ENCODE peak calls at places on chromosome 19, in six cellular contexts. M is fibroblast of lung; P is CD4-positive, alpha-beta T cell; K is H9; O is IMR-90; U is body of pancreas. H is an unnamed sample.

GRCh38 chr19:9881720-9882119 is 46.6 kb downstream of the PIN1 start:
- DNase-seq in M (no peak), U (no peak), P (no peak), K (no peak), O (no peak), H (no peak)

GRCh38 chr19:39467941-39468340 is 12.7 kb upstream of the TIMM50 start:
- DNase-seq in M (no peak), O (no peak), P (no peak), U (no peak), K (no peak), H (no peak)

GRCh38 chr19:42658148-42658547 is 63.4 kb upstream of the CEACAM8 start:
- DNase-seq in O (peak; percentile 16), M (no peak), U (no peak), P (no peak), K (no peak), H (no peak)

GRCh38 chr19:10517760-10518443 is 655 bp upstream of the S1PR5 start:
- DNase-seq in U (no peak), M (no peak), O (peak; percentile 15), P (no peak), K (peak; percentile 77), H (no peak)

GRCh38 chr19:44807652-44808462 is 1.0 kb upstream of the BCAM start:
- DNase-seq in M (peak; percentile 43), P (no peak), K (peak; percentile 99), U (peak; percentile 74), O (peak; percentile 34), H (peak; percentile 77)

GRCh38 chr19:7326105-7326877 is 22.4 kb upstream of the ARHGEF18 start:
- DNase-seq in O (no peak), M (peak; percentile 11), P (no peak), U (no peak), K (peak; percentile 89), H (peak; percentile 56)

GRCh38 chr19:1752009-1752756 is 1.1 kb upstream of the ONECUT3 start:
- DNase-seq in U (no peak), K (no peak), M (no peak), P (no peak), O (no peak), H (no peak)

GRCh38 chr19:48967346-48968178 is 2.5 kb downstream of the FTL start:
- DNase-seq in O (peak; percentile 67), U (peak; percentile 75), K (peak; percentile 55), M (peak; percentile 78), P (no peak), H (peak; percentile 74)

GRCh38 chr19:40578442-40578908 is 1.8 kb downstream of the SHKBP1 start:
- DNase-seq in O (peak; percentile 41), M (no peak), K (peak; percentile 92), P (no peak), U (peak; percentile 46), H (no peak)

GRCh38 chr19:44905437-44906160 is at the start of gene APOE:
- DNase-seq in P (no peak), U (peak; percentile 36), O (no peak), K (peak; percentile 91), M (peak; percentile 47), H (peak; percentile 81)

GRCh38 chr19:13208131-13208963 is 58.1 kb downstream of the IER2 start:
- DNase-seq in M (peak; percentile 88), U (peak; percentile 24), P (no peak), O (peak; percentile 76), K (no peak), H (no peak)

GRCh38 chr19:52351512-52351911 is 15.5 kb downstream of the ZNF610 start:
- DNase-seq in P (no peak), K (peak; percentile 85), M (no peak), U (no peak), O (no peak), H (no peak)

GRCh38 chr19:8663920-8664670 is 33.7 kb downstream of the NFILZ start:
- DNase-seq in U (peak; percentile 31), P (no peak), O (no peak), M (no peak), K (peak; percentile 52), H (no peak)

GRCh38 chr19:17090501-17091074 is 15.0 kb downstream of the MYO9B start:
- DNase-seq in K (no peak), P (no peak), M (no peak), O (peak; percentile 60), U (peak; percentile 64), H (no peak)

GRCh38 chr19:30278882-30279254 is 93.3 kb upstream of the ZNF536 start:
- DNase-seq in O (no peak), M (no peak), P (no peak), K (no peak), U (no peak), H (no peak)

GRCh38 chr19:40705950-40706619 is 10.6 kb downstream of the COQ8B start:
- DNase-seq in M (no peak), P (no peak), K (no peak), O (no peak), U (no peak), H (no peak)

GRCh38 chr19:9673912-9674668 is 810 bp downstream of the ZNF562 start:
- DNase-seq in M (no peak), U (no peak), O (peak; percentile 5), K (no peak), P (no peak), H (peak; percentile 15)

GRCh38 chr19:511101-511841 is 4.0 kb downstream of the TPGS1 start:
- DNase-seq in P (peak; percentile 83), O (peak; percentile 36), K (peak; percentile 78), U (peak; percentile 52), M (no peak), H (no peak)

GRCh38 chr19:31504221-31504620 is 155.0 kb upstream of the TSHZ3 start:
- DNase-seq in M (no peak), K (no peak), O (no peak), U (no peak), P (no peak), H (no peak)

GRCh38 chr19:13954185-13954584 is 1.9 kb downstream of the DCAF15 start:
- DNase-seq in K (no peak), O (no peak), M (no peak), U (no peak), P (no peak), H (no peak)

GRCh38 chr19:3823345-3823704 is 37.1 kb upstream of the MATK start:
- DNase-seq in P (no peak), O (no peak), M (no peak), K (no peak), U (no peak), H (no peak)

GRCh38 chr19:8004723-8005513 is 523 bp downstream of the ELAVL1 start:
- DNase-seq in P (no peak), U (no peak), O (peak; percentile 21), M (peak; percentile 12), K (no peak), H (no peak)

GRCh38 chr19:3818918-3819317 is 32.7 kb upstream of the MATK start:
- DNase-seq in U (no peak), K (no peak), M (no peak), P (no peak), O (no peak), H (no peak)

GRCh38 chr19:17037966-17038500 is 11.4 kb upstream of the CPAMD8 start:
- DNase-seq in P (no peak), M (no peak), K (no peak), U (no peak), O (no peak), H (no peak)

GRCh38 chr19:52138614-52139290 is 986 bp downstream of the ZNF616 start:
- DNase-seq in O (peak; percentile 19), K (peak; percentile 69), M (no peak), U (peak; percentile 12), P (no peak), H (peak; percentile 34)

GRCh38 chr19:35002037-35002535 is 2.0 kb downstream of the GRAMD1A start:
- DNase-seq in K (no peak), M (no peak), U (no peak), O (no peak), P (no peak), H (no peak)
- H3K27ac ChIP-seq in K (no peak overlapping the region), M (no peak overlapping the region), U (no peak overlapping the region), O (no peak overlapping the region), P (peak overlapping the region; percentile 79), H (peak overlapping the region; percentile 26)

GRCh38 chr19:19132912-19133311 is 5.4 kb downstream of the TMEM161A start:
- DNase-seq in K (no peak), O (no peak), M (no peak), P (no peak), U (no peak), H (no peak)

GRCh38 chr19:19137556-19138109 is 645 bp downstream of the TMEM161A start:
- DNase-seq in K (peak; percentile 26), P (no peak), O (no peak), M (no peak), U (no peak), H (no peak)

GRCh38 chr19:19133985-19134384 is 4.3 kb downstream of the TMEM161A start:
- DNase-seq in P (no peak), K (no peak), U (no peak), O (no peak), M (no peak), H (no peak)

GRCh38 chr19:19131989-19132388 is 6.3 kb downstream of the TMEM161A start:
- DNase-seq in P (no peak), U (no peak), M (no peak), K (no peak), O (no peak), H (no peak)

DNA sequence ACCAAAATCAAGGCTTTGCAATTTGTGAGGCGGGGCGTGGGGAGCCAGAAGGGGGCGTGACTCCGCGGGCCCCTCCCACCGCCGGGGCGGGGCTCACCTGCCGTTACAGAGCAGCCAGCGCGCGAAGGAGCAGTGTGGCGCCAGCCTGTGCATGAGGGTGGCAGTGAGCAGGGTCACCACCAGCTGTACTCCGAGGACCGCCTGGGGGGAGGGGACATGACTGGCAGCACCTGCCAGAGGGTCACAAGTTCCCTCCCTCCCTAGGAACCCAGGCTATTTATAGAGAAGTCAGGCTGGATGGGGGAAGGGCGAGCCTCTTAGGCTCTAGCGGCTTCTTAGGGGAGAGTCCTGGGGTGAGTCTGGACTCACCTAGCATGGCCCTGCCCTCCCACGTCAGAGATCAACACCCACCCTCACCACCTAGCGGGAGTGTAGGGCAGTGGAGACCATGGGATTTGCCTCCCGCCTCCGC is 3.6 kb downstream of the TMEM161A start:
- DNase-seq in M (no peak), U (no peak), O (no peak), P (peak; percentile 28), K (peak; percentile 86), H (no peak)
- TF ChIP-seq CTCF in M (no peak), U (peak; percentile 13), O (no peak), P (no peak), K (peak; percentile 47), H (no peak)

GRCh38 chr19:56119585-56119978 is 1.5 kb downstream of the ZNF787 start:
- DNase-seq in O (peak; percentile 44), K (no peak), M (no peak), U (peak; percentile 48), P (no peak), H (peak; percentile 35)
- H3K27ac ChIP-seq in O (peak overlapping the region; percentile 99), K (no peak overlapping the region), M (peak overlapping the region; percentile 95), U (peak overlapping the region; percentile 89), P (peak overlapping the region; percentile 77), H (peak overlapping the region; percentile 99)

GRCh38 chr19:22545751-22546150 is 88.4 kb upstream of the ZNF492 start:
- DNase-seq in K (no peak), O (no peak), U (peak; percentile 59), M (no peak), P (no peak), H (peak; percentile 3)
- TF ChIP-seq CTCF in K (peak; percentile 58), O (no peak), U (peak; percentile 86), M (no peak), P (no peak), H (peak; percentile 32)

DNA sequence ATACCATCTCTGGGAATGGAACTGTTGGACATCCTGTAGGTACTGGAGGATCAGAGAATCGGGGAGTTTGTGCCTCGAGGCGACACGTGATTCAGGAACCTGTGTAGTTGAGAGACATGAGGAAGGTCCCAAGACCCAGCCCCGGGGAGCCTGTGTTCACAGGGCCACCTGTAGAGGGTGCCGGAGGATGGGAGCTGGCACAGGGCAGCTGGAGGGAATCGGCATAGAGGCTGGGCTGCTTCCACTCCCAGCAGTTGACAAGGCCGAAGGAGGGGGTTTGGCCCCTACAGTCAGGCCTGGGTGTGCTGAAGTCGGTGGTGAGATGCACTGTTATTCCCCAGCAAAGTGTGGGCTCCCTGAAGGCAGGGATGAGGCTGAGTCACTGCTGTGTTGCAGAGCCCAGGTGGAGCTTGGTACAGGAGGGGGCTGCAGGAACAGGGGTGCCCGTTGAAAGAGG is 2.5 kb upstream of the ISYNA1 start:
- DNase-seq in U (no peak), M (no peak), K (no peak), O (no peak), P (peak; percentile 31), H (peak; percentile 57)
- H3K27ac ChIP-seq in U (no peak overlapping the region), M (no peak overlapping the region), K (no peak overlapping the region), O (no peak overlapping the region), P (no peak overlapping the region), H (peak overlapping the region; percentile 50)

H was measured in HepG2.